ENCODE peak calls at places on chromosomes 1 and 21, in eight cellular contexts. One of them, this sample, is unnamed.
A peak's percentile ranks its signal among the peaks of the same experiment; 100 is the strongest.

GRCh38 chr1:77447669-77448068 is 165.8 kb downstream of the AK5 start:
- DNase-seq in epithelial cell of esophagus: no peak
- DNase-seq in RWPE1: no peak
- DNase-seq in OCI-LY7: no peak
- DNase-seq in HL-60: no peak
- DNase-seq in breast epithelium: no peak
- DNase-seq in AG09319: no peak
- DNase-seq in mammary epithelial cell: no peak
- DNase-seq in this sample: no peak

GRCh38 chr1:234535763-234536515 is 57.0 kb upstream of the TARBP1 start:
- DNase-seq in AG09319: peak; percentile 38
- DNase-seq in breast epithelium: peak; percentile 62
- DNase-seq in OCI-LY7: no peak
- DNase-seq in RWPE1: no peak
- DNase-seq in epithelial cell of esophagus: no peak
- DNase-seq in mammary epithelial cell: no peak
- DNase-seq in HL-60: no peak
- DNase-seq in this sample: no peak

GRCh38 chr21:43864806-43865470 is at the start of gene AGPAT3:
- DNase-seq in AG09319: no peak
- DNase-seq in OCI-LY7: peak; percentile 41
- DNase-seq in epithelial cell of esophagus: no peak
- DNase-seq in HL-60: peak; percentile 32
- DNase-seq in mammary epithelial cell: no peak
- DNase-seq in RWPE1: no peak
- DNase-seq in breast epithelium: no peak
- DNase-seq in this sample: no peak

GRCh38 chr1:235843458-235843857 is 23.2 kb downstream of the LYST start:
- DNase-seq in RWPE1: peak; percentile 20
- DNase-seq in mammary epithelial cell: peak; percentile 41
- DNase-seq in AG09319: no peak
- DNase-seq in HL-60: no peak
- DNase-seq in epithelial cell of esophagus: peak; percentile 58
- DNase-seq in OCI-LY7: peak; percentile 39
- DNase-seq in breast epithelium: no peak
- DNase-seq in this sample: no peak

GRCh38 chr1:86782482-86782881 is 78.1 kb downstream of the SH3GLB1 start:
- DNase-seq in HL-60: no peak
- DNase-seq in breast epithelium: no peak
- DNase-seq in mammary epithelial cell: no peak
- DNase-seq in OCI-LY7: no peak
- DNase-seq in epithelial cell of esophagus: no peak
- DNase-seq in RWPE1: no peak
- DNase-seq in AG09319: no peak
- DNase-seq in this sample: no peak

GRCh38 chr1:30890502-30891222 is 17.9 kb downstream of the SDC3 start:
- DNase-seq in AG09319: no peak
- DNase-seq in breast epithelium: no peak
- DNase-seq in RWPE1: no peak
- DNase-seq in HL-60: no peak
- DNase-seq in OCI-LY7: no peak
- DNase-seq in epithelial cell of esophagus: no peak
- DNase-seq in mammary epithelial cell: no peak
- DNase-seq in this sample: no peak

GRCh38 chr1:43885311-43885801 is 48.2 kb upstream of the ARTN start:
- DNase-seq in breast epithelium: no peak
- DNase-seq in OCI-LY7: no peak
- DNase-seq in epithelial cell of esophagus: peak; percentile 86
- DNase-seq in RWPE1: peak; percentile 94
- DNase-seq in mammary epithelial cell: no peak
- DNase-seq in AG09319: no peak
- DNase-seq in HL-60: no peak
- DNase-seq in this sample: no peak

GRCh38 chr1:163027610-163028009 is 41.6 kb upstream of the RGS4 start:
- DNase-seq in RWPE1: no peak
- DNase-seq in HL-60: no peak
- DNase-seq in breast epithelium: no peak
- DNase-seq in epithelial cell of esophagus: no peak
- DNase-seq in OCI-LY7: no peak
- DNase-seq in mammary epithelial cell: no peak
- DNase-seq in AG09319: no peak
- DNase-seq in this sample: no peak

GRCh38 chr1:160064746-160065145 is 5.2 kb downstream of the KCNJ10 start:
- DNase-seq in breast epithelium: no peak
- DNase-seq in OCI-LY7: no peak
- DNase-seq in RWPE1: no peak
- DNase-seq in AG09319: no peak
- DNase-seq in HL-60: no peak
- DNase-seq in mammary epithelial cell: no peak
- DNase-seq in epithelial cell of esophagus: no peak
- DNase-seq in this sample: no peak

GRCh38 chr1:1861339-1861730 is 29.6 kb downstream of the GNB1 start:
- DNase-seq in OCI-LY7: no peak
- DNase-seq in HL-60: no peak
- DNase-seq in mammary epithelial cell: no peak
- DNase-seq in AG09319: no peak
- DNase-seq in breast epithelium: no peak
- DNase-seq in epithelial cell of esophagus: no peak
- DNase-seq in RWPE1: no peak
- DNase-seq in this sample: no peak

GRCh38 chr1:203168256-203168786 is 7.3 kb downstream of the MYBPH start:
- DNase-seq in breast epithelium: no peak
- DNase-seq in OCI-LY7: no peak
- DNase-seq in epithelial cell of esophagus: no peak
- DNase-seq in HL-60: no peak
- DNase-seq in mammary epithelial cell: no peak
- DNase-seq in AG09319: no peak
- DNase-seq in RWPE1: no peak
- DNase-seq in this sample: no peak

GRCh38 chr1:63946866-63947491 is 173.2 kb downstream of the ROR1 start:
- DNase-seq in AG09319: no peak
- DNase-seq in epithelial cell of esophagus: peak; percentile 50
- DNase-seq in mammary epithelial cell: peak; percentile 29
- DNase-seq in HL-60: no peak
- DNase-seq in breast epithelium: no peak
- DNase-seq in OCI-LY7: no peak
- DNase-seq in RWPE1: no peak
- DNase-seq in this sample: no peak

GRCh38 chr1:35915693-35916092 is 15.2 kb upstream of the AGO3 start:
- DNase-seq in OCI-LY7: no peak
- DNase-seq in mammary epithelial cell: no peak
- DNase-seq in AG09319: no peak
- DNase-seq in HL-60: no peak
- DNase-seq in epithelial cell of esophagus: peak; percentile 37
- DNase-seq in RWPE1: no peak
- DNase-seq in breast epithelium: no peak
- DNase-seq in this sample: no peak

GRCh38 chr1:6530504-6531160 is 23.7 kb downstream of the NOL9 start:
- DNase-seq in HL-60: no peak
- DNase-seq in AG09319: no peak
- DNase-seq in breast epithelium: no peak
- DNase-seq in OCI-LY7: no peak
- DNase-seq in epithelial cell of esophagus: no peak
- DNase-seq in RWPE1: no peak
- DNase-seq in mammary epithelial cell: no peak
- DNase-seq in this sample: no peak

GRCh38 chr1:87518794-87519193 is 190.1 kb downstream of the LMO4 start:
- DNase-seq in HL-60: no peak
- DNase-seq in breast epithelium: no peak
- DNase-seq in epithelial cell of esophagus: no peak
- DNase-seq in RWPE1: no peak
- DNase-seq in OCI-LY7: no peak
- DNase-seq in AG09319: no peak
- DNase-seq in mammary epithelial cell: no peak
- DNase-seq in this sample: no peak

GRCh38 chr1:176656257-176656995 is 193.5 kb downstream of the PAPPA2 start:
- DNase-seq in AG09319: peak; percentile 49
- DNase-seq in OCI-LY7: no peak
- DNase-seq in epithelial cell of esophagus: peak; percentile 44
- DNase-seq in RWPE1: peak; percentile 29
- DNase-seq in mammary epithelial cell: peak; percentile 71
- DNase-seq in HL-60: no peak
- DNase-seq in breast epithelium: no peak
- DNase-seq in this sample: no peak
- TF ChIP-seq CTCF in AG09319: peak; percentile 18
- TF ChIP-seq CTCF in OCI-LY7: no peak
- TF ChIP-seq CTCF in epithelial cell of esophagus: no peak
- TF ChIP-seq CTCF in RWPE1: no peak
- TF ChIP-seq CTCF in mammary epithelial cell: no peak
- TF ChIP-seq CTCF in HL-60: no peak
- TF ChIP-seq CTCF in breast epithelium: no peak
- TF ChIP-seq CTCF in this sample: no peak

GRCh38 chr1:154807048-154807591 is 63.0 kb downstream of the KCNN3 start:
- DNase-seq in HL-60: no peak
- DNase-seq in RWPE1: no peak
- DNase-seq in breast epithelium: no peak
- DNase-seq in epithelial cell of esophagus: no peak
- DNase-seq in mammary epithelial cell: no peak
- DNase-seq in OCI-LY7: peak; percentile 66
- DNase-seq in AG09319: no peak
- DNase-seq in this sample: no peak
- TF ChIP-seq CTCF in HL-60: no peak
- TF ChIP-seq CTCF in RWPE1: no peak
- TF ChIP-seq CTCF in breast epithelium: no peak
- TF ChIP-seq CTCF in epithelial cell of esophagus: no peak
- TF ChIP-seq CTCF in mammary epithelial cell: no peak
- TF ChIP-seq CTCF in OCI-LY7: no peak
- TF ChIP-seq CTCF in AG09319: no peak
- TF ChIP-seq CTCF in this sample: no peak

GRCh38 chr1:52153898-52154297 is 12.0 kb downstream of the ZFYVE9 start:
- DNase-seq in breast epithelium: no peak
- DNase-seq in AG09319: no peak
- DNase-seq in HL-60: no peak
- DNase-seq in mammary epithelial cell: no peak
- DNase-seq in epithelial cell of esophagus: no peak
- DNase-seq in OCI-LY7: no peak
- DNase-seq in RWPE1: no peak
- DNase-seq in this sample: no peak

GRCh38 chr1:52158218-52158617 is 16.3 kb downstream of the ZFYVE9 start:
- DNase-seq in OCI-LY7: no peak
- DNase-seq in HL-60: no peak
- DNase-seq in epithelial cell of esophagus: no peak
- DNase-seq in breast epithelium: no peak
- DNase-seq in mammary epithelial cell: no peak
- DNase-seq in RWPE1: no peak
- DNase-seq in AG09319: no peak
- DNase-seq in this sample: no peak

GRCh38 chr1:52157582-52157981 is 15.7 kb downstream of the ZFYVE9 start:
- DNase-seq in mammary epithelial cell: no peak
- DNase-seq in OCI-LY7: no peak
- DNase-seq in HL-60: no peak
- DNase-seq in RWPE1: no peak
- DNase-seq in AG09319: no peak
- DNase-seq in epithelial cell of esophagus: no peak
- DNase-seq in breast epithelium: no peak
- DNase-seq in this sample: no peak

GRCh38 chr1:52159033-52159789 is 17.3 kb downstream of the ZFYVE9 start:
- DNase-seq in mammary epithelial cell: peak; percentile 60
- DNase-seq in OCI-LY7: no peak
- DNase-seq in AG09319: no peak
- DNase-seq in breast epithelium: no peak
- DNase-seq in HL-60: no peak
- DNase-seq in epithelial cell of esophagus: peak; percentile 80
- DNase-seq in RWPE1: peak; percentile 61
- DNase-seq in this sample: no peak

GRCh38 chr1:52156460-52156859 is 14.6 kb downstream of the ZFYVE9 start:
- DNase-seq in breast epithelium: no peak
- DNase-seq in OCI-LY7: no peak
- DNase-seq in RWPE1: no peak
- DNase-seq in mammary epithelial cell: no peak
- DNase-seq in epithelial cell of esophagus: no peak
- DNase-seq in HL-60: no peak
- DNase-seq in AG09319: no peak
- DNase-seq in this sample: no peak
- TF ChIP-seq CTCF in breast epithelium: no peak
- TF ChIP-seq CTCF in OCI-LY7: no peak
- TF ChIP-seq CTCF in RWPE1: no peak
- TF ChIP-seq CTCF in mammary epithelial cell: no peak
- TF ChIP-seq CTCF in epithelial cell of esophagus: no peak
- TF ChIP-seq CTCF in HL-60: no peak
- TF ChIP-seq CTCF in AG09319: no peak
- TF ChIP-seq CTCF in this sample: no peak

GRCh38 chr21:33401617-33401967 is 1.6 kb upstream of the IFNGR2 start:
- DNase-seq in mammary epithelial cell: peak; percentile 41
- DNase-seq in RWPE1: no peak
- DNase-seq in HL-60: no peak
- DNase-seq in breast epithelium: peak; percentile 50
- DNase-seq in AG09319: peak; percentile 77
- DNase-seq in OCI-LY7: no peak
- DNase-seq in epithelial cell of esophagus: no peak
- DNase-seq in this sample: no peak

GRCh38 chr21:33403128-33403785 is at the start of gene IFNGR2:
- DNase-seq in HL-60: no peak
- DNase-seq in breast epithelium: no peak
- DNase-seq in mammary epithelial cell: peak; percentile 24
- DNase-seq in AG09319: no peak
- DNase-seq in RWPE1: peak; percentile 38
- DNase-seq in OCI-LY7: peak; percentile 68
- DNase-seq in epithelial cell of esophagus: peak; percentile 41
- DNase-seq in this sample: no peak

GRCh38 chr21:33406493-33406892 is 3.3 kb downstream of the IFNGR2 start:
- DNase-seq in epithelial cell of esophagus: no peak
- DNase-seq in OCI-LY7: no peak
- DNase-seq in mammary epithelial cell: no peak
- DNase-seq in breast epithelium: no peak
- DNase-seq in HL-60: no peak
- DNase-seq in AG09319: no peak
- DNase-seq in RWPE1: no peak
- DNase-seq in this sample: no peak

GRCh38 chr21:33402011-33402979 is 918 bp upstream of the IFNGR2 start:
- DNase-seq in epithelial cell of esophagus: peak; percentile 84
- DNase-seq in RWPE1: peak; percentile 45
- DNase-seq in OCI-LY7: peak; percentile 60
- DNase-seq in HL-60: peak; percentile 84
- DNase-seq in mammary epithelial cell: peak; percentile 82
- DNase-seq in breast epithelium: peak; percentile 47
- DNase-seq in AG09319: no peak
- DNase-seq in this sample: peak; percentile 80

DNA sequence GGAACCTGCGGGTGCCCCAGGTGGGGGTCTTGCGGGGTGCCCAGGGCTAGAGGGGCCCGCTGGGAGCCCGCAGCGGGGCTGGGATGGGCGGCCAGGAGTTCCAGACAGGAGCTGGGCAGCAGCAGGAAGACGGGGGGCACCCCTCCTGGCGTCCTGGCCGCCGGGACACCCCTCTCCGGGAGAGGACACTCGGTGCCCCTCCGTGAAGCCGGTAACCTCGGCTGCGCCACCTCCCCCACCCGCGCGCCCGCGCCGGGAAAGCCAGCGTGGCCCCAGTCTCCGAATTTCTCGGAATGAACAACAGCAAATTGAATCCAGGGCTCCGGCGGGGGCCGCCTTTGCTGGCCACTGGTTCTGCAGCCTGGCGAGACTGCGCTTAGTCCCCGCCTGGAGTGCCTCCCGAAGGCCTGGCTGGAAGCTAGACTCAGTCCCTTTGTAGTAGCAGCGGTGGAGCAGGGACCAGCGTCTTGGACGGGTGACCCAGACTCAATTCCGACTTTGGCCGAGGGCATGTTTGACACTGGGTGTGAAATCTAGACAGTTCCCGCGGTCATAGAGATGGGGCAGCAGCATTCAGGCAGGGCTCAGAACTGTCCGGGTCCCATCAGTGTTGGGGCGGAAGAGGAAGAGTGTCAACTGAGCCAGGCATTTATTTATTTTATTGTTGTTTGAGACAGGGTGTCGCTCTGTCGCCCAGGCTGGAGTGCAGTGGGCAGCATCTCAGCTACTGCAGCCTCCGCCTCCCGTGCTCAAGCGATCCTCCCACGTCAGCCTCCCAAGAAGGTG is 766 bp downstream of the IFNGR2 start:
- DNase-seq in RWPE1: peak; percentile 34
- DNase-seq in mammary epithelial cell: peak; percentile 49
- DNase-seq in AG09319: no peak
- DNase-seq in epithelial cell of esophagus: peak; percentile 38
- DNase-seq in OCI-LY7: peak; percentile 72
- DNase-seq in breast epithelium: peak; percentile 29
- DNase-seq in HL-60: peak; percentile 59
- DNase-seq in this sample: peak; percentile 48
- TF ChIP-seq CTCF in RWPE1: no peak
- TF ChIP-seq CTCF in mammary epithelial cell: no peak
- TF ChIP-seq CTCF in AG09319: no peak
- TF ChIP-seq CTCF in epithelial cell of esophagus: no peak
- TF ChIP-seq CTCF in OCI-LY7: no peak
- TF ChIP-seq CTCF in breast epithelium: no peak
- TF ChIP-seq CTCF in HL-60: no peak
- TF ChIP-seq CTCF in this sample: no peak